ENCODE peak calls at places on chromosomes 11 and 22, in seven cellular contexts. X is epithelial cell of esophagus, A is colonic mucosa, O is adrenal gland, I is tibial nerve, V is epithelial cell of proximal tubule, M is transverse colon. P is an unnamed sample.

GRCh38 chr22:23858484-23858815 is 775 bp downstream of the SLC2A11 start:
- DNase-seq in X (no peak), A (no peak), O (no peak), I (no peak), V (no peak), M (no peak), P (no peak)

GRCh38 chr11:95248666-95249467 is 17.9 kb upstream of the SESN3 start:
- DNase-seq in X (no peak), A (no peak), O (no peak), I (no peak), V (no peak), M (no peak), P (no peak)

GRCh38 chr22:38398609-38399401 is 56.2 kb downstream of the KCNJ4 start:
- DNase-seq in X (peak; percentile 82), A (peak; percentile 89), O (peak; percentile 90), I (peak; percentile 71), V (no peak), M (peak; percentile 89), P (peak; percentile 82)

GRCh38 chr11:126102436-126102894 is 39.8 kb upstream of the CDON start:
- DNase-seq in X (no peak), A (no peak), O (no peak), I (no peak), V (no peak), M (peak; percentile 49), P (no peak)

GRCh38 chr11:2579315-2580060 is 120.3 kb downstream of the KCNQ1OT1 start:
- DNase-seq in X (no peak), A (no peak), O (peak; percentile 21), I (peak; percentile 9), V (no peak), M (no peak), P (peak; percentile 2)

GRCh38 chr11:296206-296975 is 2.9 kb downstream of the IFITM5 start:
- DNase-seq in X (no peak), A (no peak), O (no peak), I (no peak), V (no peak), M (no peak), P (no peak)

GRCh38 chr22:26197427-26197826 is 28.2 kb downstream of the SEZ6L start:
- DNase-seq in X (no peak), A (no peak), O (no peak), I (no peak), V (no peak), M (no peak), P (no peak)

GRCh38 chr11:65013692-65014145 is 241 bp upstream of the ARL2 start:
- DNase-seq in X (peak; percentile 87), A (peak; percentile 91), O (peak; percentile 88), I (peak; percentile 78), V (no peak), M (peak; percentile 92), P (peak; percentile 93)

GRCh38 chr11:133082851-133083488 is 449.3 kb downstream of the OPCML start:
- DNase-seq in X (peak; percentile 29), A (peak; percentile 43), O (peak; percentile 66), I (no peak), V (no peak), M (peak; percentile 64), P (peak; percentile 49)

GRCh38 chr11:4085575-4085974 is 9.0 kb upstream of the RRM1 start:
- DNase-seq in X (no peak), A (no peak), O (no peak), I (no peak), V (no peak), M (no peak), P (no peak)

GRCh38 chr11:115660072-115660805 is 156.0 kb upstream of the CADM1 start:
- DNase-seq in X (no peak), A (no peak), O (no peak), I (no peak), V (no peak), M (no peak), P (no peak)

GRCh38 chr11:57903441-57904123 is 120.1 kb upstream of the OR9Q1 start:
- DNase-seq in X (peak; percentile 95), A (peak; percentile 73), O (no peak), I (no peak), V (peak; percentile 73), M (peak; percentile 80), P (peak; percentile 39)

GRCh38 chr11:112229746-112230433 is 3.7 kb downstream of the PTS start:
- DNase-seq in X (no peak), A (no peak), O (no peak), I (no peak), V (no peak), M (no peak), P (no peak)

GRCh38 chr22:20867179-20868099 is 8.6 kb downstream of the SNAP29 start:
- DNase-seq in X (no peak), A (peak; percentile 85), O (peak; percentile 44), I (peak; percentile 20), V (no peak), M (peak; percentile 51), P (no peak)

GRCh38 chr11:117809236-117810055 is 12.4 kb upstream of the DSCAML1 start:
- DNase-seq in X (peak; percentile 61), A (peak; percentile 77), O (no peak), I (peak; percentile 53), V (no peak), M (peak; percentile 78), P (peak; percentile 92)

GRCh38 chr11:62504158-62504973 is 42.2 kb downstream of the AHNAK start:
- DNase-seq in X (no peak), A (no peak), O (no peak), I (no peak), V (no peak), M (no peak), P (no peak)

GRCh38 chr11:62506413-62506940 is 40.1 kb downstream of the AHNAK start:
- DNase-seq in X (no peak), A (no peak), O (no peak), I (no peak), V (no peak), M (no peak), P (no peak)

GRCh38 chr11:62505784-62506145 is 40.8 kb downstream of the AHNAK start:
- DNase-seq in X (no peak), A (no peak), O (no peak), I (peak; percentile 43), V (no peak), M (no peak), P (peak; percentile 11)

GRCh38 chr11:62507023-62507422 is 39.6 kb downstream of the AHNAK start:
- DNase-seq in X (no peak), A (no peak), O (no peak), I (no peak), V (no peak), M (no peak), P (no peak)

DNA sequence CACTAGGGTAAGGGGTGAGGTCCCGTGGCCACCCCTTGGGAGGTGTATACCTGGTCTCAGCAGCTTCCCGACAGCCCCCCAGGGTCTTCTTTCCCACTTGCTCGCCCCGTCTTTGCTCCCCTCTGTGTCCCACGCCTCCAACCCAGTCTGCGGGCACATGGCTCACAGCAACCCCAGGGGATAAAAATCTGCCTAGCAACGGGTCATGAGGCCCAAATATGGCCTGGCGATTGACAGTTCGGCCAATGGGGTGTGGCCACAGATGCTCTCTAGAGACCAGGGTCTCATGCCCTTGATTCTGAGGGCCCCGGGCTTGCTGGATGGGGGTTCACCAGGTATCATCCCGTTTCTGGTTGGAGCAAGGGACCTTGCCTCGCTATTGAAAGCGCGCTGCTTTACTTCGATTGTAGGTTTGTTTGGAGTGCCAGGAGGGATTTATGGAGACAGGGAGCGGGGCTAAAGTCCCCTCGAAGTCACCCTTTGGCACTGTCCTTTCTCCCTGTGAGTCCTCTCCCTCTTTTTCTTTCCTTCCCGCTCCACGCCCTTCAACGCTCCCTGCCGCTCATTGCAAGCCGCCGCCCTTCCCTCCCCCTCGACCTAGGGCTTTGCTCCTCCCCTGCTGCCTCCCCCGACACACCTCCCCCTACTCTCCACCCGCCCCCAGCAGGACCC is 41.4 kb downstream of the AHNAK start:
- DNase-seq in X (no peak), A (peak; percentile 87), O (no peak), I (no peak), V (no peak), M (peak; percentile 78), P (no peak)
- H3K4me3 ChIP-seq in X (no peak overlapping the region), A (peak overlapping the region; percentile 8), O (peak overlapping the region; percentile 48), I (peak overlapping the region; percentile 22), V (peak overlapping the region; percentile 28), M (peak overlapping the region; percentile 43), P (peak overlapping the region; percentile 50)

GRCh38 chr11:96393753-96394348 is 4.0 kb downstream of the JRKL start:
- DNase-seq in X (peak; percentile 52), A (no peak), O (no peak), I (no peak), V (peak; percentile 7), M (no peak), P (no peak)
- TF ChIP-seq CTCF in X (peak; percentile 71), A (peak; percentile 68), O (peak; percentile 64), I (peak; percentile 68), V (peak; percentile 73), M (peak; percentile 68), P (peak; percentile 78)

GRCh38 chr11:106520146-106520912 is 442.9 kb downstream of the AASDHPPT start:
- DNase-seq in X (no peak), A (no peak), O (no peak), I (no peak), V (no peak), M (no peak), P (no peak)

DNA sequence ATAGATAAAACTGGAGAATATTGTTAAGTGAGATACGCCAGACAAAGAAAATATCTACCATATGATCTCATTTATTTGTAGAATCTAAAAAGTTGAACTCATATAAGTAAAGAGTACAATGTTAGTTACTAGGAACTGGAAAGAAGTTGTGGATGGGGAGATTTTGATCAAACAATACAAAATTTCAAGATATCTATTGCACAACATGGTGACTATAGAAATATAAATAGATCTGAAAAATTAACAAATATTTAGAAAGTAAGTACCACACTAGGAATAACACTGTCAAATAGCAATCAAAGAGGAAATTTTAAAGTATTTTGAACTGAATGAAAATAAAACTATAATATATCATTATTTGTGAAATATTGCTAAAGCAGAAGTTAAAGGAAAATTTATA is 437.2 kb downstream of the AASDHPPT start:
- DNase-seq in X (no peak), A (no peak), O (no peak), I (no peak), V (no peak), M (no peak), P (no peak)
- H3K4me3 ChIP-seq in X (no peak overlapping the region), A (no peak overlapping the region), O (no peak overlapping the region), I (no peak overlapping the region), V (no peak overlapping the region), M (no peak overlapping the region), P (no peak overlapping the region)

GRCh38 chr22:45077826-45078334 is 68.1 kb upstream of the PHF21B start:
- DNase-seq in X (no peak), A (no peak), O (no peak), I (no peak), V (no peak), M (no peak), P (no peak)

GRCh38 chr22:45084400-45084920 is 74.7 kb upstream of the PHF21B start:
- DNase-seq in X (no peak), A (no peak), O (no peak), I (no peak), V (no peak), M (no peak), P (no peak)

GRCh38 chr22:45087802-45088201 is 75.9 kb upstream of the NUP50 start:
- DNase-seq in X (no peak), A (no peak), O (no peak), I (no peak), V (no peak), M (no peak), P (no peak)

GRCh38 chr22:45083659-45084305 is 74.0 kb upstream of the PHF21B start:
- DNase-seq in X (peak; percentile 78), A (no peak), O (no peak), I (no peak), V (peak; percentile 12), M (no peak), P (no peak)

GRCh38 chr22:45082795-45083194 is 73.0 kb upstream of the PHF21B start:
- DNase-seq in X (no peak), A (no peak), O (no peak), I (no peak), V (no peak), M (no peak), P (no peak)
- TF ChIP-seq CTCF in X (no peak), A (no peak), O (no peak), I (no peak), V (peak; percentile 42), M (no peak), P (no peak)

GRCh38 chr11:76668362-76669155 is 2.0 kb downstream of the LRRC32 start:
- DNase-seq in X (no peak), A (no peak), O (no peak), I (peak; percentile 6), V (no peak), M (peak; percentile 6), P (no peak)
- H3K4me3 ChIP-seq in X (no peak overlapping the region), A (peak overlapping the region; percentile 18), O (peak overlapping the region; percentile 56), I (peak overlapping the region; percentile 51), V (no peak overlapping the region), M (peak overlapping the region; percentile 63), P (peak overlapping the region; percentile 33)

P was measured in dorsolateral prefrontal cortex.